ENCODE peak calls at places on chromosomes 4 and X, in seven cellular contexts. One of them, this sample, is unnamed.

GRCh38 chrX:12799118-12799517 is 7.9 kb downstream of the PRPS2 start:
- DNase-seq in kidney epithelial cell: no peak
- DNase-seq in right cardiac atrium: no peak
- DNase-seq in sigmoid colon: no peak
- DNase-seq in CD4-positive, CD25-positive, alpha-beta regulatory T cell: no peak
- DNase-seq in transverse colon: no peak
- DNase-seq in lung: no peak
- DNase-seq in this sample: no peak

GRCh38 chr4:20249333-20249732 is 2.4 kb upstream of the SLIT2 start:
- DNase-seq in kidney epithelial cell: no peak
- DNase-seq in lung: no peak
- DNase-seq in CD4-positive, CD25-positive, alpha-beta regulatory T cell: no peak
- DNase-seq in sigmoid colon: no peak
- DNase-seq in transverse colon: no peak
- DNase-seq in right cardiac atrium: peak; percentile 14
- DNase-seq in this sample: no peak

GRCh38 chr4:122746485-122746965 is 14.0 kb downstream of the BBS12 start:
- DNase-seq in right cardiac atrium: no peak
- DNase-seq in sigmoid colon: no peak
- DNase-seq in kidney epithelial cell: no peak
- DNase-seq in lung: no peak
- DNase-seq in CD4-positive, CD25-positive, alpha-beta regulatory T cell: no peak
- DNase-seq in transverse colon: no peak
- DNase-seq in this sample: no peak

GRCh38 chrX:128438082-128438481 is 385.9 kb upstream of the ACTRT1 start:
- DNase-seq in CD4-positive, CD25-positive, alpha-beta regulatory T cell: no peak
- DNase-seq in transverse colon: no peak
- DNase-seq in right cardiac atrium: no peak
- DNase-seq in kidney epithelial cell: no peak
- DNase-seq in lung: no peak
- DNase-seq in sigmoid colon: no peak
- DNase-seq in this sample: no peak

GRCh38 chr4:1055721-1056590 is 44.5 kb downstream of the FGFRL1 start:
- DNase-seq in kidney epithelial cell: no peak
- DNase-seq in lung: no peak
- DNase-seq in CD4-positive, CD25-positive, alpha-beta regulatory T cell: peak; percentile 60
- DNase-seq in sigmoid colon: peak; percentile 66
- DNase-seq in right cardiac atrium: peak; percentile 74
- DNase-seq in transverse colon: peak; percentile 63
- DNase-seq in this sample: peak; percentile 31

GRCh38 chr4:6681191-6681590 is 12.5 kb upstream of the S100P start:
- DNase-seq in right cardiac atrium: no peak
- DNase-seq in CD4-positive, CD25-positive, alpha-beta regulatory T cell: no peak
- DNase-seq in sigmoid colon: no peak
- DNase-seq in lung: no peak
- DNase-seq in kidney epithelial cell: no peak
- DNase-seq in transverse colon: no peak
- DNase-seq in this sample: no peak

GRCh38 chr4:7160951-7161440 is 31.3 kb upstream of the SORCS2 start:
- DNase-seq in transverse colon: no peak
- DNase-seq in sigmoid colon: peak; percentile 39
- DNase-seq in lung: no peak
- DNase-seq in CD4-positive, CD25-positive, alpha-beta regulatory T cell: no peak
- DNase-seq in kidney epithelial cell: no peak
- DNase-seq in right cardiac atrium: no peak
- DNase-seq in this sample: no peak

GRCh38 chr4:82621212-82621611 is 59.4 kb upstream of the TMEM150C start:
- DNase-seq in transverse colon: no peak
- DNase-seq in sigmoid colon: no peak
- DNase-seq in CD4-positive, CD25-positive, alpha-beta regulatory T cell: no peak
- DNase-seq in kidney epithelial cell: no peak
- DNase-seq in right cardiac atrium: no peak
- DNase-seq in lung: no peak
- DNase-seq in this sample: no peak

GRCh38 chrX:9171841-9172240 is 137.9 kb upstream of the FAM9B start:
- DNase-seq in right cardiac atrium: no peak
- DNase-seq in sigmoid colon: no peak
- DNase-seq in CD4-positive, CD25-positive, alpha-beta regulatory T cell: no peak
- DNase-seq in kidney epithelial cell: peak; percentile 72
- DNase-seq in lung: no peak
- DNase-seq in transverse colon: no peak
- DNase-seq in this sample: no peak

GRCh38 chr4:7725951-7726350 is 213.7 kb downstream of the AFAP1 start:
- DNase-seq in CD4-positive, CD25-positive, alpha-beta regulatory T cell: no peak
- DNase-seq in kidney epithelial cell: no peak
- DNase-seq in lung: no peak
- DNase-seq in right cardiac atrium: peak; percentile 11
- DNase-seq in sigmoid colon: no peak
- DNase-seq in transverse colon: no peak
- DNase-seq in this sample: no peak

GRCh38 chrX:46912098-46912672 is at the start of gene JADE3:
- DNase-seq in lung: peak; percentile 69
- DNase-seq in kidney epithelial cell: peak; percentile 18
- DNase-seq in transverse colon: peak; percentile 79
- DNase-seq in CD4-positive, CD25-positive, alpha-beta regulatory T cell: peak; percentile 15
- DNase-seq in right cardiac atrium: peak; percentile 90
- DNase-seq in sigmoid colon: peak; percentile 85
- DNase-seq in this sample: peak; percentile 51

GRCh38 chrX:86910027-86910426 is 607.6 kb upstream of the KLHL4 start:
- DNase-seq in lung: no peak
- DNase-seq in kidney epithelial cell: no peak
- DNase-seq in CD4-positive, CD25-positive, alpha-beta regulatory T cell: no peak
- DNase-seq in right cardiac atrium: no peak
- DNase-seq in sigmoid colon: no peak
- DNase-seq in transverse colon: no peak
- DNase-seq in this sample: no peak

DNA sequence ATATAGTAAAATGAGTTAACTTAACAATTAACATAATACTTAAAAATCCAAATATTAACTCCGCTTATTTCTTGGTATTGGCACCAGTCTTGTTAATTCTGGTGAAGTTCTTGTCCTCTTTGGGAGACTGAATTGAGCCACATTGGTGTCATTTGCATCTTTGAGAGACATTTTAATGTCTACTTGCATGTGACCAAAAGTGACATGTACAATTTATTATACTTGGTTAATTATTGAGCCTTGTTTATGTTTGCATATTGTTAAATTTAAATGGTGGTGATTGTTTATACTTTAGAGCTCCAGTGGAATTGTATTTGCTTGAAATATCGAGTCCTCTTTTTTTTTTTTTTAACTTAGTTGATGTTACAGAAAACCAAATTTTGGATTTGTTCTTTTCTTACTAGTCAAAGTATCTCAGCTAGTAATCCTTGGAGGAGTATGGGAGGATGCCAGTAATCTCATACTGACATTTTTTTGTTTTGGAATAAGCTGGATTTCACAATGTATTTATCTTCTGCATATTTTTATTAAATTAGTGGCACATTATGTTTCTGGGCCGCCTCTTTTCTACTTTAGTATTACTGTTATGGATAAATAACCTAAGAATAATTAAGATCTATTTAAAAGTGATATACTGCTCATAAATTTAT is 3.9 kb downstream of the SPCS3 start:
- DNase-seq in right cardiac atrium: no peak
- DNase-seq in kidney epithelial cell: no peak
- DNase-seq in lung: no peak
- DNase-seq in sigmoid colon: no peak
- DNase-seq in transverse colon: no peak
- DNase-seq in CD4-positive, CD25-positive, alpha-beta regulatory T cell: no peak
- DNase-seq in this sample: no peak
- H3K4me3 ChIP-seq in right cardiac atrium: no peak overlapping the region
- H3K4me3 ChIP-seq in kidney epithelial cell: no peak overlapping the region
- H3K4me3 ChIP-seq in lung: no peak overlapping the region
- H3K4me3 ChIP-seq in sigmoid colon: peak overlapping the region; percentile 80
- H3K4me3 ChIP-seq in transverse colon: no peak overlapping the region
- H3K4me3 ChIP-seq in CD4-positive, CD25-positive, alpha-beta regulatory T cell: peak overlapping the region; percentile 99
- H3K4me3 ChIP-seq in this sample: no peak overlapping the region

GRCh38 chrX:123185714-123186113 is 1.6 kb downstream of the GRIA3 start:
- DNase-seq in sigmoid colon: no peak
- DNase-seq in lung: no peak
- DNase-seq in kidney epithelial cell: no peak
- DNase-seq in right cardiac atrium: peak; percentile 33
- DNase-seq in transverse colon: no peak
- DNase-seq in CD4-positive, CD25-positive, alpha-beta regulatory T cell: no peak
- DNase-seq in this sample: no peak
- H3K4me3 ChIP-seq in sigmoid colon: peak overlapping the region; percentile 46
- H3K4me3 ChIP-seq in lung: no peak overlapping the region
- H3K4me3 ChIP-seq in kidney epithelial cell: no peak overlapping the region
- H3K4me3 ChIP-seq in right cardiac atrium: peak overlapping the region; percentile 71
- H3K4me3 ChIP-seq in transverse colon: no peak overlapping the region
- H3K4me3 ChIP-seq in CD4-positive, CD25-positive, alpha-beta regulatory T cell: no peak overlapping the region
- H3K4me3 ChIP-seq in this sample: no peak overlapping the region

GRCh38 chrX:129783176-129783776 is 3.5 kb downstream of the SASH3 start:
- DNase-seq in CD4-positive, CD25-positive, alpha-beta regulatory T cell: no peak
- DNase-seq in right cardiac atrium: no peak
- DNase-seq in transverse colon: no peak
- DNase-seq in lung: no peak
- DNase-seq in kidney epithelial cell: no peak
- DNase-seq in sigmoid colon: peak; percentile 42
- DNase-seq in this sample: no peak

GRCh38 chrX:129785160-129785947 is 5.6 kb downstream of the SASH3 start:
- DNase-seq in transverse colon: no peak
- DNase-seq in kidney epithelial cell: no peak
- DNase-seq in sigmoid colon: peak; percentile 42
- DNase-seq in CD4-positive, CD25-positive, alpha-beta regulatory T cell: no peak
- DNase-seq in right cardiac atrium: no peak
- DNase-seq in lung: no peak
- DNase-seq in this sample: no peak

GRCh38 chrX:129788527-129788926 is 8.8 kb downstream of the SASH3 start:
- DNase-seq in right cardiac atrium: no peak
- DNase-seq in kidney epithelial cell: no peak
- DNase-seq in CD4-positive, CD25-positive, alpha-beta regulatory T cell: no peak
- DNase-seq in transverse colon: no peak
- DNase-seq in sigmoid colon: peak; percentile 15
- DNase-seq in lung: no peak
- DNase-seq in this sample: no peak

GRCh38 chrX:129787336-129788055 is 7.7 kb downstream of the SASH3 start:
- DNase-seq in sigmoid colon: peak; percentile 54
- DNase-seq in kidney epithelial cell: no peak
- DNase-seq in right cardiac atrium: no peak
- DNase-seq in CD4-positive, CD25-positive, alpha-beta regulatory T cell: no peak
- DNase-seq in lung: no peak
- DNase-seq in transverse colon: no peak
- DNase-seq in this sample: no peak

DNA sequence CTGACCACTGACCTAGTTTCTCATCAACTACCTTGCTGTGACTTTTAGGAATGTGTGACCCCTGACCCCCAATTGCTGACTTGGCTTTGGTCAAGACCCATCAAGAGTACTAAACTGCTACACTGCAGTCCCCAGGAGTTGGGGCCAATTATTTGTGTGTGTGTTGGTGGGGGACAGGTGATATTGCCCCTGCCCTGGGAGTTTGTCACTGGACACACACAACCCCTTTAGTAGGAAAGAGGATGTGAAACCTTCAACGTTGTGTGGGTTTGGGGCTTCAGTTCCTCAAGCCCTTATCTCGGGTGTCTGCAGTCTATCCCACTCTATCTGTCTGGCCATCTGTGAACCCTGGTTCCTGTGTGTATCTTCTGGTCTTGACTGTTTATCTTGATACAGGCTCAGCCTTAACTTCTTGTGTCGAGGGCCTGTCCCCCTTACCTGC is 6.5 kb downstream of the SASH3 start:
- DNase-seq in CD4-positive, CD25-positive, alpha-beta regulatory T cell: no peak
- DNase-seq in transverse colon: peak; percentile 24
- DNase-seq in right cardiac atrium: no peak
- DNase-seq in lung: no peak
- DNase-seq in kidney epithelial cell: no peak
- DNase-seq in sigmoid colon: no peak
- DNase-seq in this sample: no peak
- H3K4me3 ChIP-seq in CD4-positive, CD25-positive, alpha-beta regulatory T cell: peak overlapping the region; percentile 61
- H3K4me3 ChIP-seq in transverse colon: no peak overlapping the region
- H3K4me3 ChIP-seq in right cardiac atrium: no peak overlapping the region
- H3K4me3 ChIP-seq in lung: no peak overlapping the region
- H3K4me3 ChIP-seq in kidney epithelial cell: no peak overlapping the region
- H3K4me3 ChIP-seq in sigmoid colon: no peak overlapping the region
- H3K4me3 ChIP-seq in this sample: no peak overlapping the region

DNA sequence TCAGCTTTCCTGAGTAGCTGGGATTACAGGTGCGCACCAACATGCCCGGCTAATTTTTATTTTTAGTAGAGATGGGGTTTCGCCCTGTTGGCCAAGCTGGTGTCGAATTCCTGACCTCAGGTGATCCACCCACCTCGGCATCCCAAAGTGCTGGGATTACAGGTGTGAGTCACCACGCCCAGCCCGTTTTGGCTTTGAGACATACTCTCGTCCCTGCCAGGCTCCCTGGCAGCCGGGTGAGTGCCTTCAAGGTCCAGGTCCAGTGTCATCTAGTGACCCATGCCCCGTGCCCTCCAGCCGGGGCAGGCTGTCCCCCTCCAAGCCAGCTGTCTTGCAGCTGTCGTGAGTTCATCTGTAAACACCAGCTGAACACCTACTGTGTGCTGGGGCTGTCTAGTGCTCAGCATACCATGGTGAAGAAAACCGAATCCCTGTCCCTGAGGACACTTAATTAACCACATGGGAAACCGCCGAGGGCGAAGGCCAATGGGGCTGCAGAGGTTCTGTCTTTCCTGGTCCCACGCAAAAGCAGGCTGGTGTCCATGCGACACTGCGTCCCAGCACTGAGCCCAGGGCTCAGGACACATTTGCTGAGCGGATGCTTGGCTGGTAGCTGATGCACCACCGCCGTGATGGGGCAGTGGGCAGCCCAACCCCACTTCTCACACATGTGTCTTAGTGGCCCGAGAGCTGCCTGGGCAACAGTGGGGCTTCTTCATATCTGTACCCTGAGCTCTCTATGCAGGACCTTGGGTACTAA is 21.9 kb downstream of the NSG1 start:
- DNase-seq in CD4-positive, CD25-positive, alpha-beta regulatory T cell: no peak
- DNase-seq in right cardiac atrium: no peak
- DNase-seq in sigmoid colon: no peak
- DNase-seq in kidney epithelial cell: no peak
- DNase-seq in lung: no peak
- DNase-seq in transverse colon: no peak
- DNase-seq in this sample: no peak
- H3K4me3 ChIP-seq in CD4-positive, CD25-positive, alpha-beta regulatory T cell: no peak overlapping the region
- H3K4me3 ChIP-seq in right cardiac atrium: no peak overlapping the region
- H3K4me3 ChIP-seq in sigmoid colon: no peak overlapping the region
- H3K4me3 ChIP-seq in kidney epithelial cell: no peak overlapping the region
- H3K4me3 ChIP-seq in lung: no peak overlapping the region
- H3K4me3 ChIP-seq in transverse colon: no peak overlapping the region
- H3K4me3 ChIP-seq in this sample: no peak overlapping the region

DNA sequence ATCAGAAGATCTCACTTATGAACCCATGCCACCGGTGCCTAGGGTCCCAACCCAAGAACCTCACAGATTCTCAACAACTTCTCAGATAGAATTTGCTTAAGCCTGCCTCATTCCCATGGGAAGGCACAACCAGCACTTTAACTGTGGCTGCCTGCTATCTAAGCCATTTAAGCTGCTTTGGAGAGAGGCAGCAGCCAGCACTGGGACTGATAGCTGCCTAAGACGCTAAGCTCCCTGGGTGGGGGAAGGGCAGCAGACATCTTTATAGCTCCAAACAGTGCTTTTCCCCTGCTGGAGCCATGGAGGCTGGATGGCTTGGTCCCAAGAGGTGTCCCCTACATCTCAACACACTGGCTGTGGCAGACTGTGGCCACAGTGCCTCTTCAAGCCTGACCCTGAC is 1268.6 kb downstream of the FAM133A start:
- DNase-seq in sigmoid colon: no peak
- DNase-seq in right cardiac atrium: no peak
- DNase-seq in transverse colon: no peak
- DNase-seq in CD4-positive, CD25-positive, alpha-beta regulatory T cell: no peak
- DNase-seq in lung: no peak
- DNase-seq in kidney epithelial cell: no peak
- DNase-seq in this sample: no peak
- H3K4me3 ChIP-seq in sigmoid colon: no peak overlapping the region
- H3K4me3 ChIP-seq in right cardiac atrium: no peak overlapping the region
- H3K4me3 ChIP-seq in transverse colon: no peak overlapping the region
- H3K4me3 ChIP-seq in CD4-positive, CD25-positive, alpha-beta regulatory T cell: no peak overlapping the region
- H3K4me3 ChIP-seq in lung: no peak overlapping the region
- H3K4me3 ChIP-seq in kidney epithelial cell: no peak overlapping the region
- H3K4me3 ChIP-seq in this sample: no peak overlapping the region